ENCODE peak calls at places on chromosomes 12 and 14, in five cellular contexts. I, Y, H, A and B are unnamed samples.

GRCh38 chr12:1799068-1799881 is 21.1 kb upstream of the LRTM2 start:
- DNase-seq in I (no peak), A (no peak), H (no peak), Y (no peak), B (no peak)

GRCh38 chr14:60634153-60634552 is 15.1 kb downstream of the SIX1 start:
- DNase-seq in H (no peak), A (no peak), I (no peak), Y (no peak), B (no peak)

GRCh38 chr12:114933428-114934160 is 249.6 kb upstream of the TBX3 start:
- DNase-seq in Y (no peak), H (no peak), A (peak; percentile 46), I (no peak), B (no peak)

GRCh38 chr12:119328111-119328510 is 6.4 kb upstream of the CCDC60 start:
- DNase-seq in H (no peak), Y (peak; percentile 77), A (peak; percentile 6), I (peak; percentile 57), B (peak; percentile 54)

GRCh38 chr12:59079029-59079428 is 158.7 kb upstream of the LRIG3 start:
- DNase-seq in A (no peak), Y (no peak), I (no peak), H (no peak), B (no peak)

GRCh38 chr14:75229923-75230792 is 48.5 kb upstream of the FOS start:
- DNase-seq in A (no peak), Y (no peak), I (peak; percentile 31), H (peak; percentile 74), B (no peak)

GRCh38 chr12:442235-442884 is 17.4 kb upstream of the B4GALNT3 start:
- DNase-seq in H (no peak), Y (peak; percentile 88), A (peak; percentile 36), I (peak; percentile 74), B (peak; percentile 86)

GRCh38 chr14:28157289-28157869 is 609.2 kb upstream of the FOXG1 start:
- DNase-seq in I (no peak), H (no peak), Y (no peak), A (no peak), B (no peak)

GRCh38 chr14:61493239-61493638 is 171.9 kb downstream of the PRKCH start:
- DNase-seq in I (no peak), A (no peak), H (no peak), Y (no peak), B (no peak)

GRCh38 chr12:111462134-111462821 is 56.6 kb downstream of the SH2B3 start:
- DNase-seq in H (no peak), I (no peak), A (no peak), Y (no peak), B (no peak)

GRCh38 chr12:99911076-99911475 is 73.7 kb downstream of the ANKS1B start:
- DNase-seq in H (no peak), I (no peak), A (peak; percentile 5), Y (no peak), B (no peak)

GRCh38 chr14:23181453-23181852 is 2.0 kb downstream of the SLC7A8 start:
- DNase-seq in Y (peak; percentile 38), I (no peak), H (no peak), A (no peak), B (no peak)

GRCh38 chr12:130481392-130481879 is 143.7 kb downstream of the PIWIL1 start:
- DNase-seq in Y (no peak), I (no peak), H (peak; percentile 47), A (no peak), B (no peak)

GRCh38 chr12:106078358-106079025 is 60.3 kb downstream of the NUAK1 start:
- DNase-seq in Y (no peak), H (no peak), A (no peak), I (no peak), B (no peak)

GRCh38 chr12:32448581-32448980 is 49.2 kb downstream of the FGD4 start:
- DNase-seq in I (no peak), A (no peak), Y (no peak), H (no peak), B (no peak)

GRCh38 chr12:131177599-131177998 is 223.9 kb downstream of the ADGRD1 start:
- DNase-seq in A (no peak), I (no peak), H (no peak), Y (peak; percentile 4), B (no peak)

GRCh38 chr14:105061428-105062047 is 3.7 kb downstream of the GPR132 start:
- DNase-seq in I (no peak), H (no peak), Y (no peak), A (no peak), B (no peak)

GRCh38 chr14:70821916-70822705 is 12.8 kb upstream of the MAP3K9 start:
- DNase-seq in H (no peak), Y (peak; percentile 82), I (peak; percentile 58), A (no peak), B (no peak)

GRCh38 chr14:65231286-65231980 is 129.1 kb upstream of the MAX start:
- DNase-seq in H (no peak), Y (no peak), A (peak; percentile 76), I (no peak), B (no peak)

GRCh38 chr12:92973614-92974013 is 44.5 kb upstream of the EEA1 start:
- DNase-seq in A (peak; percentile 63), Y (no peak), I (no peak), H (peak; percentile 95), B (no peak)
- TF ChIP-seq SUZ12 in A (no peak), Y (no peak), I (no peak), H (no peak), B (no peak)

GRCh38 chr12:113246478-113247122 is 25.3 kb downstream of the TPCN1 start:
- DNase-seq in H (no peak), A (peak; percentile 47), I (no peak), Y (peak; percentile 53), B (no peak)
- TF ChIP-seq SUZ12 in H (no peak), A (no peak), I (no peak), Y (no peak), B (no peak)

GRCh38 chr14:37078131-37078530 is 94.3 kb downstream of the SLC25A21 start:
- DNase-seq in Y (no peak), I (no peak), H (no peak), A (no peak), B (no peak)
- TF ChIP-seq SUZ12 in Y (no peak), I (no peak), H (no peak), A (no peak), B (no peak)

DNA sequence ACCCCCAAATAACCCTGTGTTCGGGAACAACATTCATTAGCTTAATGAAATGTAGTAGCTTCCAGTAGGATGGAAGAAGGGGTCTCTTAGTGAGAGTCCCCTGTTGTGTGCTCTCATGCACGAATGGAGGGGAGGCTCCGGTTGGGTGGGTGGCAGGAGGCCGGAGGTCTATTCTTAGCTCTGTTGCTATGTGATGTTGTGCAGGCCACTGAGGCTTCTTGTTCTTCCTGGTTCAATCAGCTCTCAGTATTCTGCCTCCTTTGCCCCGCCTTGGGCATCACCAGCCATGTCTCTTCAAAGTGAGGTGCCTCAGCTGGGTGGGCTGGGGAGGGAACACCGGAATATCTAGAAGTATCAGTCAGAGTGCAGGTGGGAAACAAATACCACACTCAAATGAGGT is 50.8 kb downstream of the KCNA1 start:
- DNase-seq in H (no peak), A (no peak), Y (no peak), I (no peak), B (no peak)
- TF ChIP-seq SUZ12 in H (no peak), A (no peak), Y (no peak), I (no peak), B (no peak)

GRCh38 chr12:118135788-118136558 is at the start of gene PEBP1:
- DNase-seq in H (peak; percentile 77), A (peak; percentile 88), Y (peak; percentile 88), I (peak; percentile 92), B (no peak)
- TF ChIP-seq SUZ12 in H (no peak), A (no peak), Y (no peak), I (no peak), B (no peak)

GRCh38 chr12:121114019-121114639 is 18.5 kb upstream of the P2RX7 start:
- DNase-seq in A (no peak), H (no peak), I (no peak), Y (no peak), B (no peak)
- TF ChIP-seq SUZ12 in A (no peak), H (no peak), I (no peak), Y (no peak), B (no peak)